ENCODE peak calls at places on chromosomes 16 and 17, in four cellular contexts. U, J, D and G are unnamed samples. For H3K36me3, the result is how much of the 10 kb centered on the place peaks cover.

GRCh38 chr17:55161935-55162555 is 102.7 kb upstream of the HLF start:
- DNase-seq in J (no peak), U (no peak), D (peak), G (no peak)

GRCh38 chr16:11470676-11471415 is 115.9 kb downstream of the LITAF start:
- DNase-seq in U (peak), D (no peak), J (no peak), G (no peak)

GRCh38 chr16:11080327-11080967 is 136.1 kb downstream of the CLEC16A start:
- DNase-seq in J (no peak), U (no peak), D (no peak), G (no peak)

GRCh38 chr17:80481284-80482057 is 5.1 kb upstream of the NPTX1 start:
- DNase-seq in D (no peak), U (no peak), J (peak), G (no peak)

GRCh38 chr17:57868007-57868774 is 18.3 kb upstream of the MRPS23 start:
- DNase-seq in U (peak), D (peak), J (peak), G (peak)

GRCh38 chr17:1561420-1562177 is 993 bp downstream of the PITPNA start:
- DNase-seq in U (no peak), D (no peak), J (no peak), G (no peak)

GRCh38 chr17:76164331-76164730 is 23.3 kb upstream of the FOXJ1 start:
- DNase-seq in J (no peak), D (no peak), U (no peak), G (no peak)

GRCh38 chr17:42052478-42052877 is 2.1 kb upstream of the C17orf113 start:
- DNase-seq in D (no peak), U (no peak), J (no peak), G (no peak)

GRCh38 chr16:23182206-23182674 is 305 bp upstream of the SCNN1G start:
- DNase-seq in J (peak), D (peak), U (peak), G (no peak)

GRCh38 chr16:86575754-86576557 is 2.4 kb upstream of the FOXL1 start:
- DNase-seq in J (peak), U (peak), D (peak), G (peak)

GRCh38 chr17:54899721-54900456 is 763 bp upstream of the TOM1L1 start:
- DNase-seq in D (no peak), U (no peak), J (no peak), G (no peak)

GRCh38 chr17:71342726-71343125 is 778.1 kb upstream of the SOX9 start:
- DNase-seq in U (no peak), J (no peak), D (peak), G (no peak)

GRCh38 chr17:8695241-8695640 is 49.4 kb downstream of the CCDC42 start:
- DNase-seq in U (peak), J (no peak), D (peak), G (no peak)

GRCh38 chr17:79798296-79799173 is 1.7 kb upstream of the CBX8 start:
- DNase-seq in U (no peak), J (no peak), D (no peak), G (no peak)

GRCh38 chr16:81214745-81215166 is 23.7 kb upstream of the BCO1 start:
- DNase-seq in J (peak), U (no peak), D (no peak), G (no peak)

GRCh38 chr16:21092951-21093350 is 57.7 kb downstream of the DNAH3 start:
- DNase-seq in D (no peak), J (no peak), U (no peak), G (no peak)

GRCh38 chr17:13485327-13485726 is 116.4 kb downstream of the HS3ST3A1 start:
- DNase-seq in U (no peak), D (no peak), J (no peak), G (no peak)

GRCh38 chr17:45640141-45640850 is 143.8 kb upstream of the CRHR1 start:
- DNase-seq in D (peak), U (peak), J (peak), G (peak)

GRCh38 chr17:82846061-82846691 is 6.4 kb upstream of the ZNF750 start:
- DNase-seq in U (no peak), D (no peak), J (no peak), G (no peak)

GRCh38 chr17:10447035-10447931 is 22.1 kb downstream of the MYH4 start:
- DNase-seq in D (no peak), U (no peak), J (no peak), G (no peak)

GRCh38 chr16:56792960-56793359 is 63.0 kb downstream of the NUP93 start:
- DNase-seq in D (no peak), J (no peak), U (no peak), G (no peak)

GRCh38 chr16:49636608-49637007 is 219.3 kb downstream of the ZNF423 start:
- DNase-seq in U (peak), J (no peak), D (no peak), G (no peak)

GRCh38 chr16:70018254-70018653 is 67.1 kb downstream of the CLEC18A start:
- DNase-seq in U (no peak), J (no peak), D (peak), G (no peak)

GRCh38 chr17:82105417-82105881 is 7.4 kb upstream of the FASN start:
- DNase-seq in U (no peak), D (no peak), J (no peak), G (no peak)

GRCh38 chr17:6605142-6605541 is 35.4 kb downstream of the KIAA0753 start:
- DNase-seq in J (no peak), D (no peak), U (no peak), G (no peak)
- H3K4me3 ChIP-seq in J (no peak), D (no peak), U (no peak), G (no peak)

GRCh38 chr17:29399634-29400033 is 9.5 kb downstream of the TAOK1 start:
- DNase-seq in D (no peak), J (no peak), U (no peak), G (no peak)
- H3K36me3 ChIP-seq in D (under half), J (under half), U (under half), G (under half)

GRCh38 chr16:75250089-75250808 is 1.2 kb downstream of the BCAR1 start:
- DNase-seq in U (peak), J (peak), D (no peak), G (no peak)

GRCh38 chr16:75250809-75251279 is 580 bp downstream of the BCAR1 start:
- DNase-seq in D (no peak), J (peak), U (peak), G (no peak)

GRCh38 chr16:75252946-75253911 is 1.8 kb upstream of the BCAR1 start:
- DNase-seq in D (peak), J (no peak), U (peak), G (no peak)

GRCh38 chr16:75252049-75252864 is 833 bp upstream of the BCAR1 start:
- DNase-seq in U (peak), D (no peak), J (no peak), G (no peak)

DNA sequence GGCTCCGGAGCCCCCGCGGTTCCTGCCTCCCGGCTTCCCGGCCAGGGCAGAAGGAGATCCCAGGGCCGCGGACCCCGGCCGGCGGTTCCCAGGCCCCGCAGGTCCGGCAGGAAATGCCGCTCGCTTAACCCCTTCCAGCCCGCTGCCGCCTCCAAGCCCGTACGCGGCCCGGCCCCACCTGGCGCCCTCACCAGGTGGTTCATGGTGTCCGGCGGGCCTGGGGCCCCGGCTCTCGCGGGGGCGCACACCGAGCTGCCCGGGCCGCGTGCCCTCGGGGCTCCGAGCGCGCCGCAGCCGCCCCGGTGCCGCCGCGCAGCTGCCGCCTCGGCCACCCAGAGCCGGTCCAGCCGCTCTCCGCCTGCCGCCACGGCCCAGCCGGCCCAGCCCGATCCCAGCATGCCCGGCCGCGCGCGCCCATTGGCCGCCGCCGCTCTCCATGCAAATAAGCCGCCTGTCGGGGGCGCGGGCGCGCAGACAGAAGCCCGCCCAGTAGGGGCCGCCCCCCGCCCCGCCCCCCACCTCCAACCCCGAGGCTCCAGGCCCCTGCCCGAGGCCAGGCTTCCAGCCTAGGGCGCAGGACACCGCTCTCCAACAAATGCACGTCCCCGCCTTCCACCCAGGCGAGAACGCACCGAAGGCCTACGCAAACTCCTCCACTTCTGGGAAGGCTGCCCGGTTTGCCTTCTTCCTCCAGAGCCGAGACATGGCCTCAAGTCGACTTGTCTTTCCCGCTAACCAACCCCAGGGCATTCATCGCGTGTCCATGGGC is at the start of gene BCAR1:
- DNase-seq in U (peak), J (peak), D (peak), G (no peak)
- H3K4me3 ChIP-seq in U (peak), J (peak), D (peak), G (peak)

GRCh38 chr17:17815436-17816200 is 21.2 kb downstream of the SREBF1 start:
- DNase-seq in J (no peak), U (no peak), D (no peak), G (no peak)
- H3K36me3 ChIP-seq in J (half or more), U (half or more), D (under half), G (under half)

GRCh38 chr17:27332052-27332403 is 38.1 kb downstream of the WSB1 start:
- DNase-seq in U (no peak), D (no peak), J (no peak), G (no peak)
- H3K4me3 ChIP-seq in U (no peak), D (no peak), J (no peak), G (peak)

GRCh38 chr16:78950768-78951167 is 649.8 kb downstream of the MAF start:
- DNase-seq in D (no peak), J (no peak), U (no peak), G (no peak)

GRCh38 chr16:78952630-78953029 is 647.9 kb downstream of the MAF start:
- DNase-seq in D (no peak), J (no peak), U (no peak), G (no peak)

GRCh38 chr16:78955206-78955605 is 645.3 kb downstream of the MAF start:
- DNase-seq in U (no peak), J (no peak), D (no peak), G (no peak)

GRCh38 chr16:78957328-78958100 is 643.0 kb downstream of the MAF start:
- DNase-seq in J (no peak), D (no peak), U (no peak), G (no peak)

DNA sequence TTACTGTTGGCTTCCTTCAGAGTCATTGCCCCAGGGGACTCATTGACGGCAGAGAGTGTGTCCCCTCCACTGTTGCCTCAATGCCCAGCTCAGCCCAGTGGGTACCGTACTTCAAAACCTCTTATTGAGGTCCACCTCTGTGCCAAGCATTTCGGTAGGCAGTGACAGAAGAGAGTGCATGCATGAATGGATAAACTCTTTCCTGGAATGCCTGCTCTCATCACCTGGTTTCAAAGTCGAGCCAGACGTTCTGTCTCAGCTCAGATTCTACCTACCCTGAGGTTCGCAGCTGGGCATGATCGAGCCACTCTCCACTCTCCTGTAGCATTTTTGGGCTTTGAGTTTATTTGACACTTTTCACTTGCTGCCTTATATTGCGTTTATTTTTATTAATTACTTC is 647.0 kb downstream of the MAF start:
- DNase-seq in J (no peak), D (no peak), U (no peak), G (no peak)
- H3K36me3 ChIP-seq in J (under half), D (under half), U (under half), G (under half)